ENCODE peak calls at places on chromosomes 16 and 17, in five cellular contexts. G is right lobe of liver, F is upper lobe of left lung, O is HepG2, D is A549. Y is an unnamed sample. For H3K4me1, the result is how much of the 10 kb centered on the place peaks cover.

GRCh38 chr17:32494621-32495346 is 8.0 kb downstream of the CDK5R1 start:
- ATAC-seq in D (peak), F (peak), G (no peak), O (no peak), Y (no peak)

GRCh38 chr17:2433696-2434095 is 32.8 kb upstream of the MNT start:
- ATAC-seq in F (no peak), O (no peak), G (no peak), D (no peak), Y (no peak)

GRCh38 chr16:1944612-1945199 is 1.7 kb upstream of the MSRB1 start:
- ATAC-seq in F (no peak), D (no peak), O (no peak), G (no peak), Y (no peak)

GRCh38 chr16:72050769-72051464 is 3.4 kb upstream of the HP start:
- ATAC-seq in F (peak), D (no peak), G (peak), O (no peak), Y (peak)

GRCh38 chr17:30376621-30377452 is 1.9 kb upstream of the CPD start:
- ATAC-seq in F (peak), G (no peak), D (no peak), O (peak), Y (no peak)

GRCh38 chr17:41417576-41418015 is 6.8 kb downstream of the KRT37 start:
- ATAC-seq in G (no peak), D (peak), F (no peak), O (peak), Y (no peak)

GRCh38 chr17:81927145-81927652 is 336 bp downstream of the MAFG start:
- ATAC-seq in D (no peak), F (peak), G (no peak), O (no peak), Y (peak)

GRCh38 chr17:59220328-59221158 is at the start of gene GDPD1:
- ATAC-seq in G (peak), O (peak), F (peak), D (peak), Y (peak)

GRCh38 chr17:18951941-18952842 is at the start of gene SLC5A10:
- ATAC-seq in O (peak), G (peak), D (peak), F (no peak), Y (no peak)

GRCh38 chr17:18953231-18953728 is 1.3 kb downstream of the SLC5A10 start:
- ATAC-seq in G (no peak), D (no peak), F (no peak), O (no peak), Y (no peak)

GRCh38 chr17:18955009-18955408 is 3.0 kb downstream of the SLC5A10 start:
- ATAC-seq in D (no peak), G (no peak), O (no peak), F (no peak), Y (no peak)

GRCh38 chr17:18950944-18951905 is 740 bp upstream of the SLC5A10 start:
- ATAC-seq in F (no peak), O (peak), G (peak), D (no peak), Y (no peak)

GRCh38 chr17:18954321-18954720 is 2.4 kb downstream of the SLC5A10 start:
- ATAC-seq in G (no peak), O (no peak), F (no peak), D (peak), Y (no peak)
- TF ChIP-seq POLR2A in G (no peak), O (no peak), F (no peak), D (no peak), Y (no peak)

GRCh38 chr16:491225-491919 is 36.1 kb upstream of the CAPN15 start:
- ATAC-seq in G (no peak), O (no peak), F (no peak), D (no peak), Y (no peak)

GRCh38 chr16:492211-492875 is 35.2 kb upstream of the CAPN15 start:
- ATAC-seq in D (no peak), G (no peak), O (no peak), F (no peak), Y (no peak)

GRCh38 chr16:495127-495748 is 32.3 kb upstream of the CAPN15 start:
- ATAC-seq in D (peak), F (peak), G (peak), O (peak), Y (no peak)

GRCh38 chr16:489606-490005 is 37.9 kb upstream of the CAPN15 start:
- ATAC-seq in D (no peak), F (no peak), G (no peak), O (no peak), Y (no peak)

DNA sequence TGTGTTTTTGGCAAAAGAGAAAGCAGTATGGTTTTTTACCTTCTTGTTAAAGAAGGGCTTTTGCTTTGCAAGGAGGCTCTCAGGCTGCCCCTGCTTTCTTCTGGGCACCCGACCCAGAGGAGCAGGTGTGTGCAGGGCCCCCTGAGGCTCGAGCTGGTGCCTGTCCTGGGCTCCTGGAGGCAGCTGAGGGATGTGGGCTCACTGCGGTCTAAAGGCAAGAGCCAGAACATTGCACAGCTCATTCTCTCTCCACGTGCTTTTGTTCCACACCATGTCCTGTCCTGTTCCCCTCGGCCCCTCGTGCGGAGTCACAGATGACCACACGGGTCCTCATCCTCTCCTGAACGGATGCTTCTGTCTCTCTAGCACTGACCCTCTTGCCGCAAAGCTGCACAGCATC is 36.7 kb upstream of the CAPN15 start:
- ATAC-seq in O (no peak), G (no peak), D (no peak), F (no peak), Y (no peak)
- H3K4me1 ChIP-seq in O (under half), G (under half), D (under half), F (under half), Y (under half)

GRCh38 chr16:31489616-31490584 is 7.0 kb downstream of the SLC5A2 start:
- ATAC-seq in F (no peak), G (no peak), O (no peak), D (no peak), Y (no peak)

GRCh38 chr16:31487720-31488629 is 5.1 kb downstream of the SLC5A2 start:
- ATAC-seq in O (no peak), F (peak), D (peak), G (peak), Y (peak)

GRCh38 chr16:31487076-31487719 is 4.3 kb downstream of the SLC5A2 start:
- ATAC-seq in G (no peak), D (no peak), F (no peak), O (no peak), Y (peak)

GRCh38 chr16:31486036-31486435 is 3.1 kb downstream of the SLC5A2 start:
- ATAC-seq in G (no peak), D (no peak), F (no peak), O (no peak), Y (no peak)

DNA sequence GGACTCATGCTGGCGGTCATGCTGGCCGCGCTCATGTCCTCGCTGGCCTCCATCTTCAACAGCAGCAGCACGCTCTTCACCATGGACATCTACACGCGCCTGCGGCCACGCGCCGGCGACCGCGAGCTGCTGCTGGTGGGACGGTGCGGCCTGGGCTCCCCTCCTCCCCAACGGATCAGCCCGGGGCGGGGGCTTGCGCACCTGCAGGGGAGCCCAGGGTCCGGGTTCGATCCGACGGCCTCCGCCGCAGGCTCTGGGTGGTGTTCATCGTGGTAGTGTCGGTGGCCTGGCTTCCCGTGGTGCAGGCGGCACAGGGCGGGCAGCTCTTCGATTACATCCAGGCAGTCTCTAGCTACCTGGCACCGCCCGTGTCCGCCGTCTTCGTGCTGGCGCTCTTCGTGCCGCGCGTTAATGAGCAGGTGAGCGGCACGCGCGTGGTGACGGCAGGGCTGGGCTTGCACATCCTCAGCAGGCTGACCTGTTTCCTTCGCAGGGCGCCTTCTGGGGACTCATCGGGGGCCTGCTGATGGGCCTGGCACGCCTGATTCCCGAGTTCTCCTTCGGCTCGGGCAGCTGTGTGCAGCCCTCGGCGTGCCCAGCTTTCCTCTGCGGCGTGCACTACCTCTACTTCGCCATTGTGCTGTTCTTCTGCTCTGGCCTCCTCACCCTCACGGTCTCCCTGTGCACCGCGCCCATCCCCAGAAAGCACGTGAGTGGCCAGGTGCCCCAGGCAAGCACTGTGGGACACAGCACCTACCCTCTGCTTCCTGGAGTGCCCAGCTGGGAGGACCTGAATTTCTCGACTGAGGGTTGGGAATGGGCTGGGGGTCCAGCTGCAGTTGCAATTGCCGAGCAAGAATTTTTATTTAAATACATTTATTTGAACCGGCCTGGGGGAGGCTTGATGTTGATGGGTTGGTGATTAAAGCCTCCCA is 6.0 kb downstream of the SLC5A2 start:
- ATAC-seq in F (no peak), D (no peak), G (peak), O (no peak), Y (no peak)
- TF ChIP-seq POLR2A in F (no peak), D (no peak), G (no peak), O (no peak), Y (no peak)

GRCh38 chr17:50533720-50534148 is 1.2 kb downstream of the EPN3 start:
- ATAC-seq in G (peak), D (peak), O (peak), F (peak), Y (no peak)
- H3K4me1 ChIP-seq in G (under half), D (under half), O (half or more), F (under half), Y (under half)

GRCh38 chr17:6753006-6753445 is 2.8 kb upstream of the XAF1 start:
- ATAC-seq in O (no peak), F (peak), D (no peak), G (peak), Y (peak)

GRCh38 chr17:6753565-6753964 is 2.3 kb upstream of the XAF1 start:
- ATAC-seq in D (no peak), G (no peak), F (no peak), O (no peak), Y (no peak)

GRCh38 chr17:6755281-6755680 is 565 bp upstream of the XAF1 start:
- ATAC-seq in D (no peak), G (no peak), O (no peak), F (peak), Y (no peak)

GRCh38 chr17:6749519-6749918 is 6.3 kb upstream of the XAF1 start:
- ATAC-seq in G (no peak), F (no peak), O (no peak), D (no peak), Y (no peak)

DNA sequence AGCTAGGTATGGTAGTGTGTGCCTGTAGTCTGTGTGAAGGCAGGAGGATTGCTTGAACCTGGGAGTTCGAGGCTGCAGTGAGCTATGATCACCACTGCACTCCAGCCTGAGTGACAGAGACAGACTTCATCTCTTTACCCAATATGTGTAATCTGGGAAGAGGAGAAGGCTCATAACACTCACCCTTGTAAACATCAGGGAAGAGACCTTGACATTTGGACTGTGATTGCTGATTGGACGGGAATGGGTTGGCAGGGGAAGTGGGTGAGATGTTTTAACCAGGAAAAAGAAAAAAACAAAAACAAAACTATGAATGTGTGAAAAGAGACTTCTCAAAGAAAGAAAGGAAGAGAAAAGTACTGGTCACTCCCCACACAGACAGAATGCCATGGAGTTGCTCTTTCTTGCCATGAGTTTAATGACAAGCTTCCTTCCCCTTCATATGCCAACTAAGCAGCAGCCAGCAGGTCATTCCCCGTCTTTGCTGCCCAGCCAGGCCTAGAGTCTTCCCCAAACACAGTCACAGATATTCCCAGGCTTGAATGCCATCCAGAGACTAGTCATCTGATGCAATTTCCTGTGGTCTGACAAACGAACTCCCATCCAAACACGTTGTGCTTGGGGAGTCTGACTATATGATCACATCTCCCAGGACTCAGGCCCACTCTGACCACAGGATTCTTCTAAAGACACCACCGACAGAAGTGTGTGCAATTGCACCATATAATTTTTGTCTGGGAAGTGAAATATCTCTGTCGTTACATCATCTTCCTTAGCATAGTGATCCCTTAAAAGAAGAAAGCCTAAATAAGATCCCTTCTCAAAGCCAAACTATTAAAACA is 3.6 kb upstream of the XAF1 start:
- ATAC-seq in F (peak), D (no peak), O (peak), G (peak), Y (peak)
- TF ChIP-seq POLR2A in F (no peak), D (no peak), O (no peak), G (peak), Y (no peak)

GRCh38 chr17:78731904-78732303 is 50.2 kb downstream of the CYTH1 start:
- ATAC-seq in G (no peak), F (no peak), D (no peak), O (no peak), Y (no peak)

GRCh38 chr17:78737332-78737731 is 44.7 kb downstream of the CYTH1 start:
- ATAC-seq in F (peak), D (peak), O (no peak), G (peak), Y (peak)

GRCh38 chr17:78735832-78736525 is 46.1 kb downstream of the CYTH1 start:
- ATAC-seq in G (peak), F (peak), D (peak), O (peak), Y (no peak)

GRCh38 chr17:78736526-78737079 is 45.5 kb downstream of the CYTH1 start:
- ATAC-seq in F (peak), D (peak), O (peak), G (peak), Y (peak)

DNA sequence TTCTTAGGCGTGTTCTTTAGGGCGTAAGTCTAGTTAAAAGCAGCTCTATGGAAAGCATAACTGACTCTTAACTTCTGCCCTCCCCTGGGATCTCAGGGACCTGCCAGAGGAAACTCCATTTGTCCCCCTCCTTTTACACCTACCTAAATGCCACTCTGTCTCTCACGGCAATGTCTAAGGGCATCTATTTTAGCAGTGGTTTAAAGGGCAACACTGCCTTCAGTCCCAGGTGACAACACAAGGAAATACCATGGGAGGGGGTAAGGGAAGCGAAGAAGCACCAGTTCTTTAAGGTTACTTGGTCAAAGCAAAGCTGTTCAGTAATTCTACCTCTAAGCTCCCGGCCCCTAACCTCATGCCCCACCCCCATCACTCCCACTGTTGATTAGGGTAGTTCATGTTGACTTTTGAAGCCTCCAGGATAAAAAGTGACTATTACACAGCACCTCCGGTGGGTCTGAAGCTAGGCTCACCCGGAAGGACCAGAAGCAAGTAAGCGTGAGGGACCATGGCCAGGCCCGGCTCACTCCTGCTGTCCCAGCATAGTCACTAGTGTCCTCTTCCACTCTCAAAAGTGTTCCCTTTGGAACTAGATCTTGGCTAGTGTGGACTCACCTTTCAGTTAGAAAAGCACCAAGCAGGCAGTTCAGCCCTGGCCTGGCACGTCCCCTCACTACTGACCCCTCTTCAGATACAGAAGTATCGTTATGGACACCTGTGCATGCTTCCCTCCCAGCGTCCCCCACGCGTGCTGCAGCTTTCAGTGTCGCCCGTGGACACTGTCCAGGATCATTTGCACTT is 47.0 kb downstream of the CYTH1 start:
- ATAC-seq in G (no peak), D (no peak), O (peak), F (no peak), Y (no peak)
- H3K4me1 ChIP-seq in G (under half), D (under half), O (half or more), F (under half), Y (under half)

DNA sequence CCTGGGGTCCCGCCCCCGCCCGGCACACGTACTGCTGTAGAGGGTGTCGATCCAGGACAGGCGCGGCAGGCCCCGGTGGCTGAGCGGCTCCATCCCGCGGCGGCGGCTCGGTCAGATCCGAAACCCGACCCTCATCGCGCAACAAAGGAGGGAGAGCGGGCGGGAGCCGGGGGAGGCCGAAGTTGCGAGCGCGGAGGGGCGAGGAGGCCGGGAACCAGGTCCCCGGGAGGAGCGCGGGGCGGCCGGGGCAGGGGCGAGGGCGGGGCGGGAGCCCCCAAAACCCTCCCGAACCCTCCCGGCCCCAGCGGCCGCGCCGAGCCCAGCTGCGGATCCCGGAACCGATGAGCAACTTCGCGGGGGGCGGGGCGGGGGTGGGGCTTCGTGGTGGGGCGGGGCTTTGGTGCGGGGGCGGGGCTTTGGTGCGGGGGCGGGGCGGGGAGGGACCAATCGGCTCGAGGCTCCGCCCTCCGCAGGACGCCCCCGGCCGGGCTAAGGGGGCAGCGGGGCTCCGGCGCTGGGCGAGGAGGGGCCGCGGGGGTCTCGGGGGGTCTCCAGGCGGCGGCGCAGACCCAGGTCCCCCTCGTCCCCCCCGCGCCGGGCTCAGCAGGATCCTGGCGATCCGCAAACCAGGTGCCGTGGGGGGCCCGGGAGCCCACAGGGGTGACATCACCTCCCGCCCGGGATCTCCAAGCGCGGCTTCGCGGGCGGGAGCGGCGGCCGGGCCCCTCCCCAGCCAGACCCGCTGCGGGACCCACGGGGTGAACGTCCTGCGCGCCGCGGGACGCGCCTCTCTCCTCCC is at the start of gene ABR:
- ATAC-seq in F (peak), O (no peak), G (peak), D (peak), Y (peak)
- TF ChIP-seq POLR2A in F (no peak), O (no peak), G (no peak), D (no peak), Y (peak)

Y was measured in gastroesophageal sphincter.